ENCODE peak calls at places on chromosomes 3 and 15, in ten cellular contexts. Y is HCT116, K is sigmoid colon, T is K562, F is heart left ventricle, H is NB4, R is adrenal gland, Z is spleen, S is stomach, A is A549. P is an unnamed sample.

GRCh38 chr3:30750967-30751366 is 143.5 kb downstream of the GADL1 start:
- DNase-seq in Y (no peak), K (no peak), T (no peak), F (no peak), H (no peak), R (no peak), Z (no peak), S (no peak), A (no peak), P (no peak)

GRCh38 chr3:141392416-141392815 is 24.1 kb downstream of the ZBTB38 start:
- DNase-seq in Y (no peak), K (no peak), T (no peak), F (no peak), H (no peak), R (no peak), Z (no peak), S (no peak), A (no peak), P (no peak)

GRCh38 chr3:31974454-31974853 is 6.6 kb downstream of the OSBPL10 start:
- DNase-seq in Y (no peak), K (no peak), T (no peak), F (no peak), H (no peak), R (no peak), Z (no peak), S (no peak), A (no peak), P (no peak)

GRCh38 chr3:185729335-185729715 is 95.5 kb downstream of the IGF2BP2 start:
- DNase-seq in Y (no peak), K (no peak), T (no peak), F (no peak), H (peak), R (no peak), Z (no peak), S (no peak), A (peak), P (no peak)

GRCh38 chr3:195762611-195763247 is 42.0 kb downstream of the MUC20 start:
- DNase-seq in Y (no peak), K (no peak), T (no peak), F (no peak), H (no peak), R (no peak), Z (peak), S (no peak), A (no peak), P (no peak)

GRCh38 chr3:139846729-139847128 is 88.3 kb upstream of the CLSTN2 start:
- DNase-seq in Y (no peak), K (no peak), T (no peak), F (no peak), H (no peak), R (no peak), Z (no peak), S (no peak), A (no peak), P (no peak)

GRCh38 chr3:129599607-129600006 is 6.9 kb downstream of the PLXND1 start:
- DNase-seq in Y (no peak), K (peak), T (peak), F (peak), H (peak), R (peak), Z (no peak), S (no peak), A (peak), P (no peak)

GRCh38 chr3:149198611-149199010 is 23.0 kb downstream of the CP start:
- DNase-seq in Y (no peak), K (no peak), T (no peak), F (no peak), H (no peak), R (no peak), Z (no peak), S (no peak), A (no peak), P (no peak)

GRCh38 chr15:98131924-98132323 is 171.4 kb downstream of the ARRDC4 start:
- DNase-seq in Y (no peak), K (no peak), T (no peak), F (no peak), H (no peak), R (no peak), Z (no peak), S (no peak), A (no peak), P (no peak)

GRCh38 chr15:56831467-56831866 is 87.0 kb upstream of the TCF12 start:
- DNase-seq in Y (no peak), K (no peak), T (no peak), F (no peak), H (no peak), R (no peak), Z (no peak), S (no peak), A (no peak), P (no peak)

GRCh38 chr3:146953523-146954125 is 348.5 kb upstream of the PLSCR5 start:
- DNase-seq in Y (no peak), K (no peak), T (no peak), F (no peak), H (no peak), R (no peak), Z (no peak), S (no peak), A (no peak), P (no peak)

GRCh38 chr3:11640009-11640673 is 3.6 kb downstream of the VGLL4 start:
- DNase-seq in Y (no peak), K (no peak), T (no peak), F (no peak), H (no peak), R (no peak), Z (no peak), S (no peak), A (no peak), P (no peak)

GRCh38 chr3:171790898-171791694 is 19.2 kb downstream of the PLD1 start:
- DNase-seq in Y (no peak), K (no peak), T (no peak), F (no peak), H (no peak), R (no peak), Z (no peak), S (no peak), A (no peak), P (no peak)

GRCh38 chr3:171277456-171278406 is 182.5 kb downstream of the TNIK start:
- DNase-seq in Y (no peak), K (no peak), T (peak), F (no peak), H (peak), R (no peak), Z (no peak), S (no peak), A (no peak), P (no peak)

GRCh38 chr3:49638445-49638844 is 35.7 kb upstream of the APEH start:
- DNase-seq in Y (peak), K (no peak), T (peak), F (no peak), H (peak), R (peak), Z (no peak), S (no peak), A (peak), P (no peak)

GRCh38 chr3:62686486-62686885 is 188.7 kb downstream of the CADPS start:
- DNase-seq in Y (no peak), K (no peak), T (no peak), F (no peak), H (no peak), R (no peak), Z (no peak), S (no peak), A (no peak), P (no peak)

GRCh38 chr3:59518268-59518667 is 468.4 kb upstream of the CFAP20DC start:
- DNase-seq in Y (no peak), K (no peak), T (no peak), F (no peak), H (no peak), R (no peak), Z (no peak), S (no peak), A (no peak), P (no peak)

GRCh38 chr3:104359546-104359945 is 1007.2 kb upstream of the ALCAM start:
- DNase-seq in Y (no peak), K (no peak), T (no peak), F (no peak), H (no peak), R (no peak), Z (no peak), S (no peak), A (peak), P (no peak)

GRCh38 chr3:182393830-182394367 is 399.4 kb upstream of the ATP11B start:
- DNase-seq in Y (no peak), K (no peak), T (no peak), F (no peak), H (no peak), R (no peak), Z (no peak), S (no peak), A (no peak), P (no peak)

GRCh38 chr15:31801152-31801551 is 229.2 kb upstream of the CHRNA7 start:
- DNase-seq in Y (no peak), K (no peak), T (no peak), F (peak), H (no peak), R (no peak), Z (no peak), S (no peak), A (no peak), P (peak)

GRCh38 chr3:144708437-144708836 is 736.8 kb downstream of the DIPK2A start:
- DNase-seq in Y (no peak), K (no peak), T (no peak), F (no peak), H (no peak), R (no peak), Z (no peak), S (no peak), A (no peak), P (no peak)

GRCh38 chr3:13665582-13666226 is 116.8 kb downstream of the FBLN2 start:
- DNase-seq in Y (no peak), K (no peak), T (no peak), F (no peak), H (no peak), R (peak), Z (no peak), S (no peak), A (no peak), P (no peak)

GRCh38 chr3:194184265-194184751 is 48.4 kb downstream of the HES1 start:
- DNase-seq in Y (no peak), K (no peak), T (no peak), F (no peak), H (no peak), R (no peak), Z (no peak), S (no peak), A (no peak), P (no peak)

GRCh38 chr3:124859025-124859424 is 28.1 kb downstream of the ITGB5 start:
- DNase-seq in Y (no peak), K (peak), T (no peak), F (no peak), H (no peak), R (no peak), Z (no peak), S (no peak), A (peak), P (no peak)

GRCh38 chr3:151226088-151226563 is 23.1 kb upstream of the GPR171 start:
- DNase-seq in Y (no peak), K (no peak), T (no peak), F (no peak), H (no peak), R (no peak), Z (no peak), S (no peak), A (peak), P (peak)

GRCh38 chr3:187064210-187065115 is 74.8 kb downstream of the RPL39L start:
- DNase-seq in Y (no peak), K (no peak), T (no peak), F (no peak), H (peak), R (no peak), Z (no peak), S (no peak), A (no peak), P (no peak)

GRCh38 chr15:78437107-78437761 is 782 bp upstream of the IREB2 start:
- DNase-seq in Y (peak), K (no peak), T (peak), F (no peak), H (no peak), R (peak), Z (no peak), S (no peak), A (no peak), P (no peak)

GRCh38 chr3:111737056-111737711 is 121.9 kb upstream of the PHLDB2 start:
- DNase-seq in Y (no peak), K (no peak), T (no peak), F (peak), H (no peak), R (peak), Z (no peak), S (peak), A (no peak), P (no peak)

GRCh38 chr3:174382876-174383275 is 476.3 kb upstream of the NAALADL2 start:
- DNase-seq in Y (no peak), K (no peak), T (no peak), F (no peak), H (no peak), R (no peak), Z (no peak), S (no peak), A (no peak), P (no peak)

GRCh38 chr15:74631408-74631807 is 15.8 kb downstream of the CLK3 start:
- DNase-seq in Y (no peak), K (no peak), T (no peak), F (no peak), H (no peak), R (no peak), Z (no peak), S (no peak), A (no peak), P (no peak)

GRCh38 chr3:188874576-188874975 is 297.2 kb upstream of the TPRG1 start:
- DNase-seq in Y (no peak), K (no peak), T (no peak), F (no peak), H (no peak), R (no peak), Z (no peak), S (no peak), A (no peak), P (no peak)

GRCh38 chr3:94694001-94694400 is 631.1 kb downstream of the NSUN3 start:
- DNase-seq in Y (no peak), K (no peak), T (no peak), F (no peak), H (no peak), R (no peak), Z (no peak), S (no peak), A (no peak), P (no peak)

DNA sequence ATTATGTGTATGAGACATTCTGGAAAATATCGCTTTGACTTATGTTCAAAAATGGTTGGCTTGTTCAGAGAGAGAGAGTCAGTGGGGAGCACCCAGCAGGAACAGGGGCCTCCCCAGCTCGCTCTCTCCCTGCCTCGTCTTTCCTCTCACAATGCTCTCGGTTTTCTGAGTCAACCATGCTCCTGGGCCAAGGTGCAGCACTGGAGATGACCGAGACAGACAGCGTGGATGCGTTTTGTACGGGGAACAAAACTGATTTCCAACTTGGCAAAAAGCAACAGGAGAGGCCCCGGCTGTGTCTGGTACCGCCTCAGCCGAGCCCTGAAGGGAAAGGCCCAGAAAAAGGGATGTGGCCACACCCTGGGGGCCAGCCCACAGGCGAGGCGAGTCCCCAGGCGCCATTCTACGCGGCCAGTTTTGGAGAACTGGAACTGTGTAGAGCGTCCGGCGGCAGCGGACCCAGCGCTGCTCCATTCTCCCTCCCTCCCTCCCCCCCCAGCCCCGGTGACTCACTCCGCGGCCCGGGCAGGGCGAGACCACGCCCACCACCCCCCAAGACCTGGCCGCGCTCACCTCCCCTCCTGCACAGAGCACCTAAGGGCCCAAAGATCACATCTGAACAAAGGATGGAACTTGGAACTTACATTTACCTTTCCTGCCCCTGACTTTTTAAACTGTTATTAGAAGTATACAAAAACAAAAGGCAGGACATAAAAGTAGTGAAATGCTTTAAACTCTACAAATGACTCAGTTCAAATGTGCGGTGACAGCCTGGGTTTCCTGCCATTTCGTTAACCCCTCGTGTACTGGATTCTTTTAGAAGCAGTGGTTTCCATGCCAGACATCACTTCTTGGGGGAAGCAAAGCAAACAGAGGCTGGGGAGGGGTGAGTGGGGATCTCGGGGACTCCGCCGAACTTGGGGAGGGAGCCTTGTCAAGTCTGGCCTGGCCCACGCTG is 12.7 kb downstream of the ATP10A start:
- DNase-seq in Y (no peak), K (peak), T (peak), F (peak), H (peak), R (peak), Z (peak), S (peak), A (peak), P (peak)
- TF ChIP-seq POLR2A in Y (no peak), K (no peak), T (no peak), F (no peak), H (no peak), R (peak), Z (no peak), S (no peak), A (peak), P (no peak)

GRCh38 chr3:96175500-96175899 is 638.9 kb upstream of the EPHA6 start:
- DNase-seq in Y (no peak), K (no peak), T (no peak), F (no peak), H (no peak), R (no peak), Z (no peak), S (no peak), A (no peak), P (no peak)
- TF ChIP-seq CTCF in Y (no peak), K (no peak), T (no peak), F (no peak), H (no peak), R (no peak), Z (no peak), S (no peak), A (no peak), P (no peak)

DNA sequence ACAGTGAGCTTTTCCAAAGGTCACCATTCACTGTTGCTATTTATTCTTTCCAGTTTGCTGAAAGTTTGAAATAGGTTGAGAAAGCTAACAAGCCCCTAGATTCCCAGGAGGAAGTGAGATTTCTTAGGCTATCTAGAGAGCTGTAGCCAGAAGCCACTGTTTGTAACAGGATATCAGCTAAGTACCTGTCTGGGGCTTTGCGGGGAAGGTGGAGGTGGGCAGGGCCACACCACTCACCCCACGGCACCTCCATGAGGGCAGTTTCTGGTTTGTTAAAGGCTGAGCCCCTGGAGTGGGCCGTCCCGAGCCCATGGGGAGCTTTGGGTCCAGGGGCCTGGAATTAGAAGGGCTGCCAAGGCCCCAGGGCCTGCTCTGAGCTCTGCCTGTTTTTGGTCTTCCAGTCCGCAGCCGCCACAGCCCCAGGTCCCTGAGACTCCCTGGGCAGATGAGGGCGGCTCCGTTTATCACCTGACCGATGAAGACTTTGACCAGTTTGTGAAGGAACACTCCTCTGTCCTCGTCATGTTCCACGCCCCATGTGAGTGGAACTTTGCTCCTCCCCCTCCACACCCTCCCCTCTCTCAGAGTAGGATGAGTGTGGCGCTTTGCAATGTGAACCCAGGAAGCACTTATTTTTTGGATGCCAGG is 63.4 kb downstream of the PDIA5 start:
- DNase-seq in Y (no peak), K (no peak), T (no peak), F (no peak), H (no peak), R (no peak), Z (peak), S (peak), A (no peak), P (no peak)
- TF ChIP-seq POLR2A in Y (no peak), K (peak), T (no peak), F (no peak), H (no peak), R (no peak), Z (no peak), S (no peak), A (no peak), P (no peak)

DNA sequence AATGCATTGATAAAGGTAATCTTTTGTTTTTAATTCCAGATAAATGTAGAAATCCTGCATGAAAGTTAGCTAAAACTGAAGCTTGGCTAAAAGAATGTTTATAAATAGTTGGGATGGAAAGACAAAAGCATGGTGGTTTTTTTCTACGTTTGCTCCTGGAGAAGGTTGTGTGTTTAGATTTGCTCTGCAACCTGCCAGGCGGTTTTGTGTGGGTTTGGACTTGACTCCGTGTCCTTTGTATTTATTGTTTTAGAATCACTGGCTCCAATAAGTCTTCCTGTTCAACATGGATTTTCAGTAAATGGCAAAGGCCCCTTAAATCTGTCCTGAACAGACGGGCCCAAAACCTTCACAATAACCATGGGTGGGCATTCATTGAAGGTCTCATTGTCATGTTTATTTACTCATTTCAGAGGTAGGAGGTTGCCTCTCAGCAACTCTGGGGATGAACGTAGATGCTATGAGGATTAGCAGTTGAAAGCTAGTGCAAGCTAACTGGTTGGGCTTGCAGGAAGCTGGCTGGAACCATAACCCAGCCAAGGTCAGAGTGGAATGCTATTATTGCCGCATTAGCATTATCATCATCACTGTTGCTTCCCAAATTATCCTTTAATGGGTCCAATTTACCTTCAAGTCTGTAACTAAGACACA is 60.6 kb upstream of the ADAMTS9 start:
- DNase-seq in Y (no peak), K (no peak), T (no peak), F (no peak), H (no peak), R (no peak), Z (no peak), S (no peak), A (no peak), P (no peak)
- TF ChIP-seq CTCF in Y (no peak), K (no peak), T (no peak), F (no peak), H (no peak), R (no peak), Z (no peak), S (no peak), A (no peak), P (no peak)

GRCh38 chr3:152268501-152269422 is at the start of gene MBNL1:
- DNase-seq in Y (peak), K (peak), T (peak), F (peak), H (peak), R (peak), Z (peak), S (peak), A (peak), P (peak)
- TF ChIP-seq POLR2A in Y (peak), K (peak), T (peak), F (no peak), H (peak), R (peak), Z (peak), S (no peak), A (peak), P (peak)